ENCODE peak calls at places on chromosomes 3 and 15, in ten cellular contexts. Q is mucosa of descending colon; S is transverse colon; O is HCT116; Z is naive thymus-derived CD4-positive, alpha-beta T cell; P is lower lobe of right lung; F is hepatocyte; K is CD4-positive, CD25-positive, alpha-beta regulatory T cell; R is heart left ventricle; E is mammary epithelial cell. U is an unnamed sample.
A peak's percentile ranks its signal among the peaks of the same experiment; 100 is the strongest.

GRCh38 chr3:127196466-127197299 is 3.8 kb downstream of the PRR23E start:
- DNase-seq in S (no peak), O (no peak), R (no peak), Z (no peak), K (no peak), P (no peak), Q (no peak), E (no peak), F (no peak), U (no peak)

GRCh38 chr3:12464181-12464580 is 20.1 kb upstream of the TSEN2 start:
- DNase-seq in E (no peak), R (no peak), S (no peak), K (no peak), Q (no peak), O (no peak), F (no peak), Z (no peak), P (no peak), U (no peak)

GRCh38 chr15:52440414-52440813 is 88.3 kb downstream of the MYO5A start:
- DNase-seq in O (peak; percentile 45), Q (no peak), R (no peak), E (peak; percentile 86), S (no peak), K (no peak), P (no peak), F (no peak), Z (no peak), U (no peak)

GRCh38 chr15:50181983-50182232 is at the start of gene SLC27A2:
- DNase-seq in S (peak; percentile 70), P (peak; percentile 64), Q (peak; percentile 68), E (no peak), R (peak; percentile 11), O (peak; percentile 19), Z (no peak), F (peak; percentile 80), K (no peak), U (peak; percentile 58)

GRCh38 chr3:155382396-155383042 is 89.0 kb upstream of the STRIT1 start:
- DNase-seq in S (peak; percentile 76), Q (peak; percentile 93), K (peak; percentile 2), F (peak; percentile 87), P (peak; percentile 81), O (peak; percentile 63), E (peak; percentile 52), R (peak; percentile 58), Z (no peak), U (peak; percentile 87)

GRCh38 chr3:190566043-190566933 is 52.4 kb downstream of the IL1RAP start:
- DNase-seq in K (peak; percentile 78), Z (no peak), F (peak; percentile 93), R (peak; percentile 77), P (peak; percentile 92), O (peak; percentile 98), S (peak; percentile 50), E (peak; percentile 100), Q (peak; percentile 38), U (peak; percentile 91)

GRCh38 chr3:57855281-57855680 is 99.2 kb downstream of the SLMAP start:
- DNase-seq in Z (no peak), E (peak; percentile 45), F (no peak), O (no peak), K (no peak), Q (no peak), P (no peak), S (no peak), R (no peak), U (no peak)

GRCh38 chr3:183180105-183180763 is 17.7 kb upstream of the LAMP3 start:
- DNase-seq in F (no peak), O (no peak), R (no peak), Q (no peak), S (no peak), P (no peak), E (no peak), Z (no peak), K (no peak), U (no peak)

GRCh38 chr3:1971780-1972179 is 126.9 kb upstream of the CNTN4 start:
- DNase-seq in E (no peak), O (no peak), F (no peak), S (no peak), R (no peak), K (no peak), P (no peak), Q (no peak), Z (no peak), U (no peak)

GRCh38 chr3:160981217-160981938 is 123.8 kb downstream of the B3GALNT1 start:
- DNase-seq in P (peak; percentile 35), R (peak; percentile 9), E (no peak), K (peak; percentile 12), Z (no peak), S (no peak), Q (peak; percentile 19), F (no peak), O (no peak), U (no peak)

GRCh38 chr3:184380210-184380626 is 364 bp downstream of the CHRD start:
- DNase-seq in K (no peak), O (no peak), R (peak; percentile 78), F (peak; percentile 85), S (peak; percentile 65), E (no peak), P (peak; percentile 66), Q (peak; percentile 54), Z (no peak), U (peak; percentile 70)

GRCh38 chr3:188149587-188149986 is 4.4 kb upstream of the LPP start:
- DNase-seq in P (no peak), R (no peak), Q (no peak), F (no peak), S (no peak), K (no peak), Z (no peak), O (no peak), E (no peak), U (no peak)

GRCh38 chr3:186340211-186340610 is 21.8 kb downstream of the DGKG start:
- DNase-seq in S (no peak), R (no peak), E (peak; percentile 34), P (no peak), O (no peak), Q (no peak), K (no peak), F (no peak), Z (no peak), U (no peak)

GRCh38 chr3:184448321-184449160 is 68.7 kb downstream of the CHRD start:
- DNase-seq in Q (no peak), O (peak; percentile 75), K (no peak), E (peak; percentile 98), Z (no peak), P (no peak), R (no peak), F (peak; percentile 31), S (no peak), U (peak; percentile 55)

GRCh38 chr3:122085666-122086065 is 30.5 kb downstream of the CD86 start:
- DNase-seq in O (no peak), Q (no peak), R (no peak), P (no peak), Z (no peak), F (no peak), E (no peak), S (no peak), K (no peak), U (no peak)

GRCh38 chr15:87924433-87924832 is 332.1 kb downstream of the NTRK3 start:
- DNase-seq in P (no peak), F (no peak), R (no peak), S (no peak), Q (no peak), Z (no peak), O (no peak), E (no peak), K (no peak), U (no peak)

GRCh38 chr15:82880704-82881103 is 71.3 kb downstream of the WHAMM start:
- DNase-seq in Z (no peak), S (no peak), K (no peak), P (no peak), E (no peak), F (no peak), R (no peak), Q (no peak), O (no peak), U (no peak)

DNA sequence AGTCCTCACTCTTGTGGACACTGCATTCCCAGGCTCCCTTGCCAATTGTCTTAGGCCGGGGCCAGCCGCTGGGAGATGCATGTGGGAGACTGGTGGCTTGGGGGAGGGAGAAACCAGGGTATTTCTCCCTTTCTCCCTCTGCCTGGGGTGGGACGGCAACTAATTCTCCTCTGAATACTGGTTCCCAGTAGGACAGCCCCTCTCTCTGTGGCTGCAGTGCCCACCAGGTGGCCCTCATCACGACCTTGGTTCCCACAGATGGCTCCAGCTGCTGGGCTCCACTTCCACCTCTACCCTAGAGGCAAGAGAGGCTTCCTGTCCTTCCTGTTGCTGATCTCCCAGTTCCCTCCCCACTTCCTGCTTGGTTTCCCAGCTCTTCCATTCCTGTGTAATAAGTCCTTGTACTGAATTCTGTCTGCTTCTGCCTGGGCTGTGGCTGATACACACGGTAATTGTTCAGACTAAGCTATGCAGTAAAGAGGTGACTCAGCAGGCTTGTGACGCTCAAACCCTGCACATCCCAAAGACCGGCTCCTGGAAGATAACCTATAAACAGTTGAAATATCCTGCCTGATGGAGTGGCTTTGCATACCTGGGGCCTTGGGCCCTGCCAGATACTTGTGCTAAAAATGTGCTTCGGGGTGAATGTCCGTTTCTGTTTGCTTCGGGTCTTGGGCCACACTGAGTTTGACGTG is 20.4 kb upstream of the COPG1 start:
- DNase-seq in P (peak; percentile 54), F (no peak), S (no peak), E (peak; percentile 78), K (no peak), Q (no peak), O (no peak), R (peak; percentile 27), Z (no peak), U (no peak)
- H3K4me1 ChIP-seq in P (peaks cover 57% of the 10 kb centered on the region), F (peaks cover 13% of the 10 kb centered on the region), S (peaks cover 12% of the 10 kb centered on the region), E (peaks cover 54% of the 10 kb centered on the region), K (peaks cover 7% of the 10 kb centered on the region), Q (peaks cover 16% of the 10 kb centered on the region), O (peaks cover 36% of the 10 kb centered on the region), R (peaks cover 51% of the 10 kb centered on the region), Z (peaks cover 11% of the 10 kb centered on the region), U (peaks cover 3% of the 10 kb centered on the region)

GRCh38 chr15:73694419-73694818 is 10.2 kb downstream of the CD276 start:
- DNase-seq in P (no peak), Q (no peak), Z (no peak), S (no peak), R (no peak), E (no peak), F (no peak), O (no peak), K (no peak), U (no peak)
- H3K4me1 ChIP-seq in P (peaks cover 63% of the 10 kb centered on the region), Q (peaks cover 7% of the 10 kb centered on the region), Z (peaks cover 8% of the 10 kb centered on the region), S (peaks cover 10% of the 10 kb centered on the region), R (peaks cover 63% of the 10 kb centered on the region), E (peaks cover 49% of the 10 kb centered on the region), F (peaks cover 18% of the 10 kb centered on the region), O (peaks cover 6% of the 10 kb centered on the region), K (peaks cover 15% of the 10 kb centered on the region), U (peaks cover 45% of the 10 kb centered on the region)

GRCh38 chr3:71057526-71057894 is 526.0 kb downstream of the FOXP1 start:
- DNase-seq in Q (peak; percentile 69), P (no peak), E (peak; percentile 89), O (no peak), S (peak; percentile 47), Z (no peak), F (no peak), R (no peak), K (no peak), U (no peak)
- H3K4me1 ChIP-seq in Q (peaks cover 56% of the 10 kb centered on the region), P (peaks cover 94% of the 10 kb centered on the region), E (peaks cover 51% of the 10 kb centered on the region), O (no peaks in the 10 kb centered on the region), S (peaks cover 55% of the 10 kb centered on the region), Z (peaks cover 90% of the 10 kb centered on the region), F (peaks cover 28% of the 10 kb centered on the region), R (peaks cover 92% of the 10 kb centered on the region), K (peaks cover 98% of the 10 kb centered on the region), U (peaks cover 36% of the 10 kb centered on the region)

DNA sequence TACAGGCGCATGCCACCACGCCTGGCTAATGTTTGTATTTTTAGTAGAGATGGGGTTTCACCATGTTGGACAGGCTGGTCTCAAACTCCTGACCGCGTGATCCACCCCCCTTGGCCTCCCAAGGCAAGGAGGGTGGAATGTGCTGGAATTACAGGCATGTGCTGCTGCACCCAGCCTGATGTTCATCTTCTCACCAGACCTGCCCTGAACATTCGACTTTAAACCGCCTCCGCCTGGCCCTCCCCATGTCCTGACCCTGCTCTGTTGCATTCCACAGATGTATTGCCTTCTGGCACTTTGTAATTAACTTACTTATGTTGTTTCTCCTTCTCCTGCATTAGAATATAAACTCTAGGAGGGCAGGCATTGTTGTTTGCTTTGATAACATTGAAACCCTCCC is 102.1 kb downstream of the LINGO1 start:
- DNase-seq in K (no peak), S (no peak), P (no peak), O (no peak), Q (no peak), Z (no peak), F (no peak), R (no peak), E (no peak), U (no peak)
- H3K4me1 ChIP-seq in K (no peaks in the 10 kb centered on the region), S (no peaks in the 10 kb centered on the region), P (peaks cover 13% of the 10 kb centered on the region), O (peaks cover 8% of the 10 kb centered on the region), Q (no peaks in the 10 kb centered on the region), Z (no peaks in the 10 kb centered on the region), F (peaks cover 43% of the 10 kb centered on the region), R (peaks cover 32% of the 10 kb centered on the region), E (peaks cover 12% of the 10 kb centered on the region), U (peaks cover 8% of the 10 kb centered on the region)